ENCODE peak calls at places on chromosomes 16 and 17, in eight cellular contexts. One of them, this sample, is unnamed.

GRCh38 chr16:89319883-89320716 is 102.6 kb downstream of the ZNF778 start:
- DNase-seq in fibroblast of pulmonary artery: peak
- DNase-seq in uterus: peak
- DNase-seq in cardiac muscle cell: peak
- DNase-seq in NK-92 treated with Interleukin-12 subunit alpha and Interleukin-12 subunit beta, amount 100 ng/mL, for 24 hours: peak
- DNase-seq in stimulated activated CD4-positive, alpha-beta T cell treated with anti-CD3 and anti-CD28 coated beads, Interleukin-4, amount 100 ng/mL, for 1 hour: peak
- DNase-seq in T-helper 1 cell: no peak
- DNase-seq in Caco-2: peak
- DNase-seq in this sample: peak

GRCh38 chr17:67377727-67378443 is 804 bp downstream of the PITPNC1 start:
- DNase-seq in uterus: peak
- DNase-seq in NK-92 treated with Interleukin-12 subunit alpha and Interleukin-12 subunit beta, amount 100 ng/mL, for 24 hours: peak
- DNase-seq in T-helper 1 cell: peak
- DNase-seq in cardiac muscle cell: peak
- DNase-seq in Caco-2: peak
- DNase-seq in stimulated activated CD4-positive, alpha-beta T cell treated with anti-CD3 and anti-CD28 coated beads, Interleukin-4, amount 100 ng/mL, for 1 hour: peak
- DNase-seq in fibroblast of pulmonary artery: peak
- DNase-seq in this sample: peak

GRCh38 chr16:22188595-22189442 is 17.3 kb upstream of the EEF2K start:
- DNase-seq in stimulated activated CD4-positive, alpha-beta T cell treated with anti-CD3 and anti-CD28 coated beads, Interleukin-4, amount 100 ng/mL, for 1 hour: peak
- DNase-seq in cardiac muscle cell: peak
- DNase-seq in NK-92 treated with Interleukin-12 subunit alpha and Interleukin-12 subunit beta, amount 100 ng/mL, for 24 hours: peak
- DNase-seq in uterus: peak
- DNase-seq in fibroblast of pulmonary artery: peak
- DNase-seq in T-helper 1 cell: peak
- DNase-seq in Caco-2: peak
- DNase-seq in this sample: peak

GRCh38 chr17:10151667-10152496 is 46.5 kb downstream of the GAS7 start:
- DNase-seq in NK-92 treated with Interleukin-12 subunit alpha and Interleukin-12 subunit beta, amount 100 ng/mL, for 24 hours: no peak
- DNase-seq in stimulated activated CD4-positive, alpha-beta T cell treated with anti-CD3 and anti-CD28 coated beads, Interleukin-4, amount 100 ng/mL, for 1 hour: no peak
- DNase-seq in uterus: no peak
- DNase-seq in T-helper 1 cell: no peak
- DNase-seq in fibroblast of pulmonary artery: no peak
- DNase-seq in Caco-2: no peak
- DNase-seq in cardiac muscle cell: peak
- DNase-seq in this sample: no peak

GRCh38 chr17:27338536-27338985 is 44.6 kb downstream of the WSB1 start:
- DNase-seq in Caco-2: no peak
- DNase-seq in stimulated activated CD4-positive, alpha-beta T cell treated with anti-CD3 and anti-CD28 coated beads, Interleukin-4, amount 100 ng/mL, for 1 hour: no peak
- DNase-seq in T-helper 1 cell: no peak
- DNase-seq in cardiac muscle cell: no peak
- DNase-seq in fibroblast of pulmonary artery: no peak
- DNase-seq in uterus: no peak
- DNase-seq in NK-92 treated with Interleukin-12 subunit alpha and Interleukin-12 subunit beta, amount 100 ng/mL, for 24 hours: no peak
- DNase-seq in this sample: no peak

GRCh38 chr17:31508310-31509094 is 117.0 kb downstream of the RAB11FIP4 start:
- DNase-seq in stimulated activated CD4-positive, alpha-beta T cell treated with anti-CD3 and anti-CD28 coated beads, Interleukin-4, amount 100 ng/mL, for 1 hour: peak
- DNase-seq in uterus: no peak
- DNase-seq in Caco-2: no peak
- DNase-seq in cardiac muscle cell: peak
- DNase-seq in T-helper 1 cell: peak
- DNase-seq in NK-92 treated with Interleukin-12 subunit alpha and Interleukin-12 subunit beta, amount 100 ng/mL, for 24 hours: peak
- DNase-seq in fibroblast of pulmonary artery: no peak
- DNase-seq in this sample: peak

GRCh38 chr17:47295037-47295873 is 28.5 kb upstream of the EFCAB13 start:
- DNase-seq in Caco-2: no peak
- DNase-seq in cardiac muscle cell: no peak
- DNase-seq in NK-92 treated with Interleukin-12 subunit alpha and Interleukin-12 subunit beta, amount 100 ng/mL, for 24 hours: no peak
- DNase-seq in T-helper 1 cell: no peak
- DNase-seq in stimulated activated CD4-positive, alpha-beta T cell treated with anti-CD3 and anti-CD28 coated beads, Interleukin-4, amount 100 ng/mL, for 1 hour: no peak
- DNase-seq in uterus: no peak
- DNase-seq in fibroblast of pulmonary artery: no peak
- DNase-seq in this sample: no peak

GRCh38 chr16:88681709-88682451 is 4.4 kb downstream of the SNAI3 start:
- DNase-seq in cardiac muscle cell: peak
- DNase-seq in NK-92 treated with Interleukin-12 subunit alpha and Interleukin-12 subunit beta, amount 100 ng/mL, for 24 hours: no peak
- DNase-seq in uterus: no peak
- DNase-seq in stimulated activated CD4-positive, alpha-beta T cell treated with anti-CD3 and anti-CD28 coated beads, Interleukin-4, amount 100 ng/mL, for 1 hour: peak
- DNase-seq in T-helper 1 cell: peak
- DNase-seq in Caco-2: no peak
- DNase-seq in fibroblast of pulmonary artery: no peak
- DNase-seq in this sample: no peak

GRCh38 chr17:27485125-27485524 is 28.9 kb downstream of the KSR1 start:
- DNase-seq in Caco-2: no peak
- DNase-seq in fibroblast of pulmonary artery: no peak
- DNase-seq in T-helper 1 cell: no peak
- DNase-seq in uterus: no peak
- DNase-seq in NK-92 treated with Interleukin-12 subunit alpha and Interleukin-12 subunit beta, amount 100 ng/mL, for 24 hours: no peak
- DNase-seq in cardiac muscle cell: no peak
- DNase-seq in stimulated activated CD4-positive, alpha-beta T cell treated with anti-CD3 and anti-CD28 coated beads, Interleukin-4, amount 100 ng/mL, for 1 hour: no peak
- DNase-seq in this sample: no peak

GRCh38 chr17:44987194-44987882 is 19.2 kb upstream of the C1QL1 start:
- DNase-seq in T-helper 1 cell: no peak
- DNase-seq in cardiac muscle cell: no peak
- DNase-seq in uterus: no peak
- DNase-seq in Caco-2: no peak
- DNase-seq in stimulated activated CD4-positive, alpha-beta T cell treated with anti-CD3 and anti-CD28 coated beads, Interleukin-4, amount 100 ng/mL, for 1 hour: no peak
- DNase-seq in NK-92 treated with Interleukin-12 subunit alpha and Interleukin-12 subunit beta, amount 100 ng/mL, for 24 hours: no peak
- DNase-seq in fibroblast of pulmonary artery: no peak
- DNase-seq in this sample: no peak

GRCh38 chr16:27644165-27644564 is 94.2 kb downstream of the KATNIP start:
- DNase-seq in Caco-2: no peak
- DNase-seq in stimulated activated CD4-positive, alpha-beta T cell treated with anti-CD3 and anti-CD28 coated beads, Interleukin-4, amount 100 ng/mL, for 1 hour: no peak
- DNase-seq in NK-92 treated with Interleukin-12 subunit alpha and Interleukin-12 subunit beta, amount 100 ng/mL, for 24 hours: no peak
- DNase-seq in fibroblast of pulmonary artery: no peak
- DNase-seq in cardiac muscle cell: no peak
- DNase-seq in uterus: no peak
- DNase-seq in T-helper 1 cell: no peak
- DNase-seq in this sample: no peak

GRCh38 chr17:59427425-59427921 is 96.0 kb downstream of the YPEL2 start:
- DNase-seq in cardiac muscle cell: peak
- DNase-seq in Caco-2: no peak
- DNase-seq in stimulated activated CD4-positive, alpha-beta T cell treated with anti-CD3 and anti-CD28 coated beads, Interleukin-4, amount 100 ng/mL, for 1 hour: peak
- DNase-seq in T-helper 1 cell: peak
- DNase-seq in uterus: no peak
- DNase-seq in NK-92 treated with Interleukin-12 subunit alpha and Interleukin-12 subunit beta, amount 100 ng/mL, for 24 hours: no peak
- DNase-seq in fibroblast of pulmonary artery: peak
- DNase-seq in this sample: peak

GRCh38 chr17:81345211-81346089 is 49.8 kb upstream of the BAHCC1 start:
- DNase-seq in T-helper 1 cell: peak
- DNase-seq in cardiac muscle cell: peak
- DNase-seq in stimulated activated CD4-positive, alpha-beta T cell treated with anti-CD3 and anti-CD28 coated beads, Interleukin-4, amount 100 ng/mL, for 1 hour: peak
- DNase-seq in Caco-2: peak
- DNase-seq in fibroblast of pulmonary artery: peak
- DNase-seq in NK-92 treated with Interleukin-12 subunit alpha and Interleukin-12 subunit beta, amount 100 ng/mL, for 24 hours: peak
- DNase-seq in uterus: peak
- DNase-seq in this sample: peak

GRCh38 chr17:4953461-4953961 is 2.6 kb downstream of the ENO3 start:
- DNase-seq in stimulated activated CD4-positive, alpha-beta T cell treated with anti-CD3 and anti-CD28 coated beads, Interleukin-4, amount 100 ng/mL, for 1 hour: no peak
- DNase-seq in cardiac muscle cell: peak
- DNase-seq in NK-92 treated with Interleukin-12 subunit alpha and Interleukin-12 subunit beta, amount 100 ng/mL, for 24 hours: no peak
- DNase-seq in uterus: no peak
- DNase-seq in T-helper 1 cell: no peak
- DNase-seq in Caco-2: no peak
- DNase-seq in fibroblast of pulmonary artery: peak
- DNase-seq in this sample: peak

GRCh38 chr17:64020068-64020766 is at the start of gene ICAM2:
- DNase-seq in uterus: peak
- DNase-seq in Caco-2: no peak
- DNase-seq in T-helper 1 cell: peak
- DNase-seq in stimulated activated CD4-positive, alpha-beta T cell treated with anti-CD3 and anti-CD28 coated beads, Interleukin-4, amount 100 ng/mL, for 1 hour: peak
- DNase-seq in cardiac muscle cell: no peak
- DNase-seq in NK-92 treated with Interleukin-12 subunit alpha and Interleukin-12 subunit beta, amount 100 ng/mL, for 24 hours: peak
- DNase-seq in fibroblast of pulmonary artery: no peak
- DNase-seq in this sample: no peak

GRCh38 chr16:48054881-48055601 is 100.8 kb downstream of the ABCC12 start:
- DNase-seq in T-helper 1 cell: peak
- DNase-seq in fibroblast of pulmonary artery: peak
- DNase-seq in Caco-2: peak
- DNase-seq in cardiac muscle cell: peak
- DNase-seq in stimulated activated CD4-positive, alpha-beta T cell treated with anti-CD3 and anti-CD28 coated beads, Interleukin-4, amount 100 ng/mL, for 1 hour: peak
- DNase-seq in uterus: no peak
- DNase-seq in NK-92 treated with Interleukin-12 subunit alpha and Interleukin-12 subunit beta, amount 100 ng/mL, for 24 hours: no peak
- DNase-seq in this sample: peak

GRCh38 chr16:3023415-3023668 is 400 bp downstream of the HCFC1R1 start:
- DNase-seq in NK-92 treated with Interleukin-12 subunit alpha and Interleukin-12 subunit beta, amount 100 ng/mL, for 24 hours: no peak
- DNase-seq in fibroblast of pulmonary artery: peak
- DNase-seq in Caco-2: peak
- DNase-seq in stimulated activated CD4-positive, alpha-beta T cell treated with anti-CD3 and anti-CD28 coated beads, Interleukin-4, amount 100 ng/mL, for 1 hour: no peak
- DNase-seq in uterus: peak
- DNase-seq in T-helper 1 cell: no peak
- DNase-seq in cardiac muscle cell: peak
- DNase-seq in this sample: peak

GRCh38 chr17:79629548-79630049 is 18.7 kb upstream of the RBFOX3 start:
- DNase-seq in stimulated activated CD4-positive, alpha-beta T cell treated with anti-CD3 and anti-CD28 coated beads, Interleukin-4, amount 100 ng/mL, for 1 hour: no peak
- DNase-seq in fibroblast of pulmonary artery: no peak
- DNase-seq in uterus: no peak
- DNase-seq in Caco-2: peak
- DNase-seq in cardiac muscle cell: no peak
- DNase-seq in NK-92 treated with Interleukin-12 subunit alpha and Interleukin-12 subunit beta, amount 100 ng/mL, for 24 hours: no peak
- DNase-seq in T-helper 1 cell: no peak
- DNase-seq in this sample: no peak

GRCh38 chr17:80999224-81000088 is 7.8 kb downstream of the CHMP6 start:
- DNase-seq in fibroblast of pulmonary artery: no peak
- DNase-seq in Caco-2: no peak
- DNase-seq in T-helper 1 cell: no peak
- DNase-seq in uterus: no peak
- DNase-seq in NK-92 treated with Interleukin-12 subunit alpha and Interleukin-12 subunit beta, amount 100 ng/mL, for 24 hours: no peak
- DNase-seq in stimulated activated CD4-positive, alpha-beta T cell treated with anti-CD3 and anti-CD28 coated beads, Interleukin-4, amount 100 ng/mL, for 1 hour: no peak
- DNase-seq in cardiac muscle cell: no peak
- DNase-seq in this sample: no peak

GRCh38 chr17:75152971-75153853 is 1.1 kb downstream of the JPT1 start:
- DNase-seq in stimulated activated CD4-positive, alpha-beta T cell treated with anti-CD3 and anti-CD28 coated beads, Interleukin-4, amount 100 ng/mL, for 1 hour: peak
- DNase-seq in uterus: no peak
- DNase-seq in cardiac muscle cell: peak
- DNase-seq in fibroblast of pulmonary artery: peak
- DNase-seq in T-helper 1 cell: peak
- DNase-seq in NK-92 treated with Interleukin-12 subunit alpha and Interleukin-12 subunit beta, amount 100 ng/mL, for 24 hours: no peak
- DNase-seq in Caco-2: peak
- DNase-seq in this sample: peak

GRCh38 chr16:81035975-81036750 is 521 bp downstream of the ATMIN start:
- DNase-seq in uterus: no peak
- DNase-seq in Caco-2: peak
- DNase-seq in fibroblast of pulmonary artery: peak
- DNase-seq in T-helper 1 cell: peak
- DNase-seq in stimulated activated CD4-positive, alpha-beta T cell treated with anti-CD3 and anti-CD28 coated beads, Interleukin-4, amount 100 ng/mL, for 1 hour: peak
- DNase-seq in NK-92 treated with Interleukin-12 subunit alpha and Interleukin-12 subunit beta, amount 100 ng/mL, for 24 hours: no peak
- DNase-seq in cardiac muscle cell: peak
- DNase-seq in this sample: peak

GRCh38 chr16:35745821-35746248 is 2286.4 kb downstream of the TP53TG3F start:
- DNase-seq in fibroblast of pulmonary artery: no peak
- DNase-seq in Caco-2: no peak
- DNase-seq in T-helper 1 cell: no peak
- DNase-seq in NK-92 treated with Interleukin-12 subunit alpha and Interleukin-12 subunit beta, amount 100 ng/mL, for 24 hours: no peak
- DNase-seq in cardiac muscle cell: no peak
- DNase-seq in uterus: no peak
- DNase-seq in stimulated activated CD4-positive, alpha-beta T cell treated with anti-CD3 and anti-CD28 coated beads, Interleukin-4, amount 100 ng/mL, for 1 hour: no peak
- DNase-seq in this sample: no peak

GRCh38 chr17:20033410-20033809 is 24.3 kb downstream of the SPECC1 start:
- DNase-seq in cardiac muscle cell: no peak
- DNase-seq in NK-92 treated with Interleukin-12 subunit alpha and Interleukin-12 subunit beta, amount 100 ng/mL, for 24 hours: no peak
- DNase-seq in Caco-2: no peak
- DNase-seq in fibroblast of pulmonary artery: no peak
- DNase-seq in T-helper 1 cell: no peak
- DNase-seq in uterus: no peak
- DNase-seq in stimulated activated CD4-positive, alpha-beta T cell treated with anti-CD3 and anti-CD28 coated beads, Interleukin-4, amount 100 ng/mL, for 1 hour: no peak
- DNase-seq in this sample: no peak

GRCh38 chr17:58352843-58353719 is 1.1 kb upstream of the SUPT4H1 start:
- DNase-seq in uterus: peak
- DNase-seq in fibroblast of pulmonary artery: peak
- DNase-seq in Caco-2: no peak
- DNase-seq in cardiac muscle cell: peak
- DNase-seq in NK-92 treated with Interleukin-12 subunit alpha and Interleukin-12 subunit beta, amount 100 ng/mL, for 24 hours: no peak
- DNase-seq in T-helper 1 cell: peak
- DNase-seq in stimulated activated CD4-positive, alpha-beta T cell treated with anti-CD3 and anti-CD28 coated beads, Interleukin-4, amount 100 ng/mL, for 1 hour: no peak
- DNase-seq in this sample: peak

GRCh38 chr17:79137791-79138190 is 63.2 kb downstream of the ENGASE start:
- DNase-seq in fibroblast of pulmonary artery: no peak
- DNase-seq in cardiac muscle cell: no peak
- DNase-seq in T-helper 1 cell: no peak
- DNase-seq in uterus: no peak
- DNase-seq in Caco-2: no peak
- DNase-seq in NK-92 treated with Interleukin-12 subunit alpha and Interleukin-12 subunit beta, amount 100 ng/mL, for 24 hours: no peak
- DNase-seq in stimulated activated CD4-positive, alpha-beta T cell treated with anti-CD3 and anti-CD28 coated beads, Interleukin-4, amount 100 ng/mL, for 1 hour: no peak
- DNase-seq in this sample: no peak

GRCh38 chr17:10845388-10845751 is 7.5 kb upstream of the PIRT start:
- DNase-seq in cardiac muscle cell: no peak
- DNase-seq in fibroblast of pulmonary artery: no peak
- DNase-seq in T-helper 1 cell: no peak
- DNase-seq in uterus: no peak
- DNase-seq in Caco-2: no peak
- DNase-seq in stimulated activated CD4-positive, alpha-beta T cell treated with anti-CD3 and anti-CD28 coated beads, Interleukin-4, amount 100 ng/mL, for 1 hour: no peak
- DNase-seq in NK-92 treated with Interleukin-12 subunit alpha and Interleukin-12 subunit beta, amount 100 ng/mL, for 24 hours: no peak
- DNase-seq in this sample: no peak

GRCh38 chr16:84893849-84894599 is 74.2 kb downstream of the CRISPLD2 start:
- DNase-seq in stimulated activated CD4-positive, alpha-beta T cell treated with anti-CD3 and anti-CD28 coated beads, Interleukin-4, amount 100 ng/mL, for 1 hour: no peak
- DNase-seq in cardiac muscle cell: no peak
- DNase-seq in uterus: no peak
- DNase-seq in Caco-2: no peak
- DNase-seq in fibroblast of pulmonary artery: no peak
- DNase-seq in T-helper 1 cell: no peak
- DNase-seq in NK-92 treated with Interleukin-12 subunit alpha and Interleukin-12 subunit beta, amount 100 ng/mL, for 24 hours: no peak
- DNase-seq in this sample: peak

GRCh38 chr17:7237266-7237760 is 1.9 kb downstream of the PHF23 start:
- DNase-seq in stimulated activated CD4-positive, alpha-beta T cell treated with anti-CD3 and anti-CD28 coated beads, Interleukin-4, amount 100 ng/mL, for 1 hour: no peak
- DNase-seq in uterus: no peak
- DNase-seq in Caco-2: no peak
- DNase-seq in NK-92 treated with Interleukin-12 subunit alpha and Interleukin-12 subunit beta, amount 100 ng/mL, for 24 hours: no peak
- DNase-seq in cardiac muscle cell: no peak
- DNase-seq in T-helper 1 cell: no peak
- DNase-seq in fibroblast of pulmonary artery: no peak
- DNase-seq in this sample: no peak

GRCh38 chr17:70099267-70099666 is 24.2 kb downstream of the KCNJ16 start:
- DNase-seq in Caco-2: no peak
- DNase-seq in T-helper 1 cell: no peak
- DNase-seq in fibroblast of pulmonary artery: no peak
- DNase-seq in stimulated activated CD4-positive, alpha-beta T cell treated with anti-CD3 and anti-CD28 coated beads, Interleukin-4, amount 100 ng/mL, for 1 hour: no peak
- DNase-seq in cardiac muscle cell: no peak
- DNase-seq in NK-92 treated with Interleukin-12 subunit alpha and Interleukin-12 subunit beta, amount 100 ng/mL, for 24 hours: no peak
- DNase-seq in uterus: no peak
- DNase-seq in this sample: no peak

GRCh38 chr17:37261286-37261685 is 114.5 kb upstream of the C17orf78 start:
- DNase-seq in T-helper 1 cell: no peak
- DNase-seq in cardiac muscle cell: peak
- DNase-seq in NK-92 treated with Interleukin-12 subunit alpha and Interleukin-12 subunit beta, amount 100 ng/mL, for 24 hours: no peak
- DNase-seq in Caco-2: no peak
- DNase-seq in stimulated activated CD4-positive, alpha-beta T cell treated with anti-CD3 and anti-CD28 coated beads, Interleukin-4, amount 100 ng/mL, for 1 hour: no peak
- DNase-seq in fibroblast of pulmonary artery: peak
- DNase-seq in uterus: no peak
- DNase-seq in this sample: peak

GRCh38 chr17:63682981-63683380 is 16.9 kb downstream of the LIMD2 start:
- DNase-seq in uterus: no peak
- DNase-seq in stimulated activated CD4-positive, alpha-beta T cell treated with anti-CD3 and anti-CD28 coated beads, Interleukin-4, amount 100 ng/mL, for 1 hour: no peak
- DNase-seq in fibroblast of pulmonary artery: no peak
- DNase-seq in Caco-2: no peak
- DNase-seq in NK-92 treated with Interleukin-12 subunit alpha and Interleukin-12 subunit beta, amount 100 ng/mL, for 24 hours: no peak
- DNase-seq in cardiac muscle cell: no peak
- DNase-seq in T-helper 1 cell: no peak
- DNase-seq in this sample: no peak

GRCh38 chr16:64167851-64168770 is 953.8 kb downstream of the CDH11 start:
- DNase-seq in cardiac muscle cell: no peak
- DNase-seq in NK-92 treated with Interleukin-12 subunit alpha and Interleukin-12 subunit beta, amount 100 ng/mL, for 24 hours: no peak
- DNase-seq in uterus: no peak
- DNase-seq in stimulated activated CD4-positive, alpha-beta T cell treated with anti-CD3 and anti-CD28 coated beads, Interleukin-4, amount 100 ng/mL, for 1 hour: no peak
- DNase-seq in fibroblast of pulmonary artery: no peak
- DNase-seq in T-helper 1 cell: no peak
- DNase-seq in Caco-2: no peak
- DNase-seq in this sample: no peak

GRCh38 chr17:18377437-18378204 is at the start of gene EVPLL:
- DNase-seq in T-helper 1 cell: no peak
- DNase-seq in uterus: no peak
- DNase-seq in Caco-2: peak
- DNase-seq in NK-92 treated with Interleukin-12 subunit alpha and Interleukin-12 subunit beta, amount 100 ng/mL, for 24 hours: no peak
- DNase-seq in cardiac muscle cell: peak
- DNase-seq in fibroblast of pulmonary artery: no peak
- DNase-seq in stimulated activated CD4-positive, alpha-beta T cell treated with anti-CD3 and anti-CD28 coated beads, Interleukin-4, amount 100 ng/mL, for 1 hour: no peak
- DNase-seq in this sample: peak

GRCh38 chr17:13562271-13562800 is 39.4 kb downstream of the HS3ST3A1 start:
- DNase-seq in T-helper 1 cell: no peak
- DNase-seq in uterus: peak
- DNase-seq in Caco-2: no peak
- DNase-seq in stimulated activated CD4-positive, alpha-beta T cell treated with anti-CD3 and anti-CD28 coated beads, Interleukin-4, amount 100 ng/mL, for 1 hour: no peak
- DNase-seq in fibroblast of pulmonary artery: peak
- DNase-seq in NK-92 treated with Interleukin-12 subunit alpha and Interleukin-12 subunit beta, amount 100 ng/mL, for 24 hours: no peak
- DNase-seq in cardiac muscle cell: no peak
- DNase-seq in this sample: peak

This sample was measured in amniotic epithelial cell.